ENCODE peak calls at places on chromosome 19, in four cellular contexts. Q, B, I and C are unnamed samples.

GRCh38 chr19:18097217-18097992 is at the start of gene MAST3:
- DNase-seq in Q (peak; percentile 92), B (peak; percentile 97), I (peak; percentile 93), C (peak; percentile 89)

GRCh38 chr19:42175952-42176648 is 41.4 kb downstream of the DEDD2 start:
- DNase-seq in Q (peak; percentile 75), B (no peak), I (no peak), C (no peak)

GRCh38 chr19:16462757-16463250 is 9.0 kb downstream of the EPS15L1 start:
- DNase-seq in Q (no peak), B (no peak), I (no peak), C (no peak)

GRCh38 chr19:45470147-45471081 is 2.6 kb downstream of the FOSB start:
- DNase-seq in Q (no peak), B (no peak), I (peak; percentile 40), C (peak; percentile 55)

GRCh38 chr19:37333457-37333856 is 37.4 kb upstream of the ZNF527 start:
- DNase-seq in Q (no peak), B (no peak), I (no peak), C (no peak)

GRCh38 chr19:58561373-58562125 is 3.1 kb upstream of the UBE2M start:
- DNase-seq in Q (no peak), B (no peak), I (no peak), C (no peak)

GRCh38 chr19:1747285-1748114 is 5.8 kb upstream of the ONECUT3 start:
- DNase-seq in Q (peak; percentile 89), B (no peak), I (no peak), C (no peak)

GRCh38 chr19:30226464-30227070 is 145.6 kb upstream of the ZNF536 start:
- DNase-seq in Q (peak; percentile 32), B (no peak), I (no peak), C (no peak)

GRCh38 chr19:42270346-42271044 is 1.4 kb downstream of the CIC start:
- DNase-seq in Q (no peak), B (peak; percentile 65), I (peak; percentile 66), C (peak; percentile 67)

GRCh38 chr19:10836478-10837325 is 690 bp upstream of the TMED1 start:
- DNase-seq in Q (peak; percentile 83), B (peak; percentile 71), I (no peak), C (no peak)

GRCh38 chr19:33784432-33784831 is 12.2 kb upstream of the KCTD15 start:
- DNase-seq in Q (no peak), B (no peak), I (no peak), C (no peak)

GRCh38 chr19:8046569-8047165 is 5.9 kb upstream of the CCL25 start:
- DNase-seq in Q (no peak), B (no peak), I (no peak), C (no peak)

GRCh38 chr19:17202249-17202648 is 12.9 kb upstream of the USE1 start:
- DNase-seq in Q (peak; percentile 52), B (no peak), I (no peak), C (no peak)

GRCh38 chr19:51513968-51514367 is 12.4 kb upstream of the SIGLEC12 start:
- DNase-seq in Q (no peak), B (no peak), I (no peak), C (no peak)

GRCh38 chr19:40285353-40286234 is 449 bp upstream of the AKT2 start:
- DNase-seq in Q (peak; percentile 99), B (peak; percentile 96), I (peak; percentile 99), C (peak; percentile 98)

GRCh38 chr19:709196-709964 is 645 bp downstream of the PALM start:
- DNase-seq in Q (peak; percentile 49), B (no peak), I (no peak), C (no peak)

GRCh38 chr19:48571378-48572162 is 19.6 kb downstream of the SULT2B1 start:
- DNase-seq in Q (no peak), B (no peak), I (no peak), C (no peak)

GRCh38 chr19:51272183-51272817 is 21.4 kb downstream of the SIGLECL1 start:
- DNase-seq in Q (peak; percentile 4), B (no peak), I (peak; percentile 20), C (no peak)

GRCh38 chr19:19261350-19262189 is 11.5 kb downstream of the TM6SF2 start:
- DNase-seq in Q (peak; percentile 88), B (no peak), I (no peak), C (no peak)

GRCh38 chr19:11261902-11262839 is at the start of gene DOCK6:
- DNase-seq in Q (peak; percentile 71), B (peak; percentile 22), I (no peak), C (no peak)

GRCh38 chr19:42313096-42313839 is at the start of gene TMEM145:
- DNase-seq in Q (peak; percentile 84), B (peak; percentile 24), I (peak; percentile 28), C (no peak)

GRCh38 chr19:45670670-45671453 is 2.8 kb downstream of the GIPR start:
- DNase-seq in Q (peak; percentile 99), B (peak; percentile 67), I (no peak), C (peak; percentile 18)

GRCh38 chr19:54707932-54708331 is 16.3 kb upstream of the KIR3DL3 start:
- DNase-seq in Q (no peak), B (no peak), I (no peak), C (no peak)

GRCh38 chr19:53037101-53038097 is 7.1 kb upstream of the ERVV-2 start:
- DNase-seq in Q (peak; percentile 87), B (no peak), I (no peak), C (no peak)

GRCh38 chr19:13055213-13056051 is 47.2 kb downstream of the LYL1 start:
- DNase-seq in Q (peak; percentile 68), B (no peak), I (no peak), C (no peak)

GRCh38 chr19:47267350-47267759 is 7.3 kb upstream of the INAFM1 start:
- DNase-seq in Q (no peak), B (no peak), I (no peak), C (no peak)

GRCh38 chr19:2164020-2164988 is 571 bp downstream of the DOT1L start:
- DNase-seq in Q (peak; percentile 57), B (peak; percentile 36), I (no peak), C (no peak)

GRCh38 chr19:40363128-40363527 is 14.6 kb downstream of the PLD3 start:
- DNase-seq in Q (no peak), B (no peak), I (no peak), C (no peak)

GRCh38 chr19:54114340-54114826 is 1.1 kb downstream of the TFPT start:
- DNase-seq in Q (peak; percentile 64), B (peak; percentile 72), I (peak; percentile 54), C (no peak)

DNA sequence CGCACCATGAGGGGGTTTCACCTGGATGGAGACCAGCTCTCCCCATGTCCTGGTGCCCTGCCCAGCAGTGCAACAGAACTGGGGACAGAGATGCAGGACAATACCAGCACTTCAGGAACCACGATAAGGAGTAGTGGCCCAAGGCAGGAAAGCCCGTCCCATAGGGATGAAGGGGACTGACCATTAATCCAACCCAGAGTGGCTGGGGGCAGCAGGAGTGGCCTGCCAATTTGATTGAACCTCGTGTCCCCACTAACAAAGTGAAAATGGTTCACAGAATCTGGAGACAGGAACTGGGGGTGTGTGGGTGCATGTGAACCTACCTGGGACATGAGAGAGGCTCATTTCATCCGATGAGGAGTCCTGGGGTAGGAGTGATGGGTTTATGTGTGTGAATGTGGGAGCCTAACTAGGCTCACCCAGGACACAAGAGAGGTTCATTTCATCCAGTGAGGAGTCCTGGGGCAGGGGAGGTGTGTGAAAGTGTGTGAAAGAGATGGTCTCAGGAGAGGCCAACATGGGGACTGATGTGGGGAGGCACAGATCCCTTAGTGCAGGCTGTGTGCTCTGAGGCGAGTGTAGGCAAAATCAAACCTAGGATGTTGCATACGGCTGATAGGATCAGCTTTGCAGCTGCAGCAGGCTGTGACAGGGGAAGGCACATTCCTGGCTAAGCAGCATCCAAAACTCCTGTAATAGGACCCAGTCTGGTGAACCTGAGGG is 98.2 kb downstream of the ZNF429 start:
- DNase-seq in Q (peak; percentile 61), B (no peak), I (no peak), C (no peak)
- H3K4me3 ChIP-seq in Q (peak overlapping the region; percentile 43), B (peak overlapping the region; percentile 45), I (peak overlapping the region; percentile 83), C (peak overlapping the region; percentile 56)

GRCh38 chr19:4811328-4812131 is 20.0 kb downstream of the TICAM1 start:
- DNase-seq in Q (peak; percentile 75), B (peak; percentile 87), I (peak; percentile 80), C (peak; percentile 75)

GRCh38 chr19:4802711-4803110 is 11.2 kb downstream of the FEM1A start:
- DNase-seq in Q (no peak), B (no peak), I (no peak), C (no peak)

GRCh38 chr19:4806384-4806783 is 14.8 kb downstream of the FEM1A start:
- DNase-seq in Q (no peak), B (no peak), I (no peak), C (no peak)

GRCh38 chr19:4803736-4804695 is 12.5 kb downstream of the FEM1A start:
- DNase-seq in Q (peak; percentile 95), B (peak; percentile 68), I (peak; percentile 54), C (peak; percentile 33)

GRCh38 chr19:4807188-4807587 is 15.7 kb downstream of the FEM1A start:
- DNase-seq in Q (no peak), B (peak; percentile 49), I (no peak), C (no peak)
- H3K4me3 ChIP-seq in Q (no peak overlapping the region), B (no peak overlapping the region), I (no peak overlapping the region), C (no peak overlapping the region)

DNA sequence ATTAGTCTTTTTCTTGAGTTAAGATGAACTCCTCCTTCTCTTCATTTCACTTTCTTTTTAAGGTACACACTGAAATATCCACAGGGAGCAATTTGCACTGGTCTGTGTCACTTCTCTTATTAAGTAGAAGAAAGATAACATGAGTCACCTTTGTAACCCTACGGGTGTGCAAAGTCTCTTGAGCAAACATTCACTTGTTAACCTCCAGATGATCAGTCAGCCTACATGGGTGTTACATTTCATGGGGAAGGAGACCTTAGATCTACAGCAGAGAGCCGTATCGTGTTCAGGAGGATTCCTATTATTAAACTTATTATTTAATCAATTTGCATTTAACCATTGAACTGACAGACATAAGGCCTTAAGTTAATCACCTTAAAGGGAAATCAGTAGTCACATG is 5.1 kb downstream of the ZNF507 start:
- DNase-seq in Q (no peak), B (no peak), I (no peak), C (no peak)
- H3K4me3 ChIP-seq in Q (no peak overlapping the region), B (peak overlapping the region; percentile 19), I (no peak overlapping the region), C (no peak overlapping the region)

DNA sequence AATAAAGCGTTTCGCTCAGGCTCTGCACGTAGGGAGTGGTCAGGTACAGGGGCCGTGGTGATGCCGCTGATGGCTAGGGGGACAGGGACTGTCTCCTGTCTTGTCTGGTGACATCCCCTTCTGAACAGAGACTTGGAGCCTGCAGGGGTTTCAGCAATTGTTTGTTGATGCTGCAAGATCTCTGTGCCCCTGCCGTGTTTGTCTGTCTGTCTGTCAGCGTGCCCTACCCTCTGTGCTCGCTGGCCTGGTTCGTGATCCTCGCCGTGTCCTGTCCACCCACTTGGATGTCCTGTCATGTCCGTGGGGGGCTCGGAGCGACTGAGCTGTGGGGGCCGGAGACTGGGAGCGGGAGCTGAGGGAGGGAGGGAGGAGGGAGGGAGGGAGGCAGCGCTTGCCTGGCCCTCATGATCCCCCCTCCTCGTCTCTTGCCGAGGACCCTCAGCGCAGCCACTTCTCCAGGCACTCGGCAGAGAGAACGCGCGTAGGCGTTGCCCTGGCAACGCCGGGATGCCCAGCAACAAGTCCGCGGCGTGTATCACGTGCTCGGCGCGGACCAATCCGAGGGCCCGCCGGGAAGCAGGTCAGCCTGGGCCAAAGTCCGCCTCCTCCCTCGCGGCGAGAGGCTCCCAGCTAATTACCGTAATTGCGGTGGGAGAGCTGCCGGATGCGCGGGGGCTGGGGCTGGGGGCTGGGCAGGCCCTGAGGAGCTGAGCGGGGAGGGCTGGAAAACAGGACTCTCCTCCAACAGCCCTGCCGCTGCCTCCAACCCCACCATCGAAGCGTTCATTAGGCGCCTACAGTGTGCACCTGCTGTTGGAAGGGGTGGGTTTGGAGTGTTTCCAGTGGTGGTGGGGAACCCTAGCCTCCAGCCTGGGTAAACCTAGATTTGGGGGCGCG is 31.9 kb upstream of the FEM1A start:
- DNase-seq in Q (peak; percentile 97), B (peak; percentile 74), I (peak; percentile 46), C (peak; percentile 43)
- H3K4me3 ChIP-seq in Q (peak overlapping the region; percentile 66), B (peak overlapping the region; percentile 49), I (peak overlapping the region; percentile 26), C (peak overlapping the region; percentile 32)